ENCODE peak calls at places on chromosomes 2 and 18, in six cellular contexts. One of them, this sample, is unnamed.

GRCh38 chr2:121689356-121689755 is 40.1 kb upstream of the CLASP1 start:
- DNase-seq in activated T-cell treated with anti-CD3 and anti-CD28 coated beads, Interleukin-2, amount 50 U/mL, for 48 hours: no peak
- DNase-seq in stimulated activated CD8-positive, alpha-beta memory T cell treated with anti-CD3 and anti-CD28 coated beads, Interleukin-7, amount 100 ng/mL, for 1 hour: no peak
- DNase-seq in NCI-H1105: no peak
- DNase-seq in activated naive CD4-positive, alpha-beta T cell treated with anti-CD3 and anti-CD28 coated beads, Interleukin-2, amount 10 ng/mL, durations not matched to agents 7 days and 5 days: no peak
- DNase-seq in prostate gland: peak
- DNase-seq in this sample: no peak

GRCh38 chr18:34399892-34400291 is 175.2 kb upstream of the NOL4 start:
- DNase-seq in activated T-cell treated with anti-CD3 and anti-CD28 coated beads, Interleukin-2, amount 50 U/mL, for 48 hours: no peak
- DNase-seq in stimulated activated CD8-positive, alpha-beta memory T cell treated with anti-CD3 and anti-CD28 coated beads, Interleukin-7, amount 100 ng/mL, for 1 hour: no peak
- DNase-seq in NCI-H1105: no peak
- DNase-seq in activated naive CD4-positive, alpha-beta T cell treated with anti-CD3 and anti-CD28 coated beads, Interleukin-2, amount 10 ng/mL, durations not matched to agents 7 days and 5 days: no peak
- DNase-seq in prostate gland: no peak
- DNase-seq in this sample: no peak

GRCh38 chr2:64359892-64360657 is 93.9 kb upstream of the LGALSL start:
- DNase-seq in activated T-cell treated with anti-CD3 and anti-CD28 coated beads, Interleukin-2, amount 50 U/mL, for 48 hours: peak
- DNase-seq in stimulated activated CD8-positive, alpha-beta memory T cell treated with anti-CD3 and anti-CD28 coated beads, Interleukin-7, amount 100 ng/mL, for 1 hour: no peak
- DNase-seq in NCI-H1105: no peak
- DNase-seq in activated naive CD4-positive, alpha-beta T cell treated with anti-CD3 and anti-CD28 coated beads, Interleukin-2, amount 10 ng/mL, durations not matched to agents 7 days and 5 days: peak
- DNase-seq in prostate gland: peak
- DNase-seq in this sample: no peak

GRCh38 chr2:208103616-208104015 is 20.7 kb downstream of the CRYGD start:
- DNase-seq in activated T-cell treated with anti-CD3 and anti-CD28 coated beads, Interleukin-2, amount 50 U/mL, for 48 hours: no peak
- DNase-seq in stimulated activated CD8-positive, alpha-beta memory T cell treated with anti-CD3 and anti-CD28 coated beads, Interleukin-7, amount 100 ng/mL, for 1 hour: no peak
- DNase-seq in NCI-H1105: no peak
- DNase-seq in activated naive CD4-positive, alpha-beta T cell treated with anti-CD3 and anti-CD28 coated beads, Interleukin-2, amount 10 ng/mL, durations not matched to agents 7 days and 5 days: no peak
- DNase-seq in prostate gland: no peak
- DNase-seq in this sample: no peak

GRCh38 chr18:48342588-48342987 is 66.6 kb downstream of the ZBTB7C start:
- DNase-seq in activated T-cell treated with anti-CD3 and anti-CD28 coated beads, Interleukin-2, amount 50 U/mL, for 48 hours: no peak
- DNase-seq in stimulated activated CD8-positive, alpha-beta memory T cell treated with anti-CD3 and anti-CD28 coated beads, Interleukin-7, amount 100 ng/mL, for 1 hour: no peak
- DNase-seq in NCI-H1105: peak
- DNase-seq in activated naive CD4-positive, alpha-beta T cell treated with anti-CD3 and anti-CD28 coated beads, Interleukin-2, amount 10 ng/mL, durations not matched to agents 7 days and 5 days: no peak
- DNase-seq in prostate gland: no peak
- DNase-seq in this sample: peak

GRCh38 chr18:44742741-44743311 is 62.1 kb downstream of the SETBP1 start:
- DNase-seq in activated T-cell treated with anti-CD3 and anti-CD28 coated beads, Interleukin-2, amount 50 U/mL, for 48 hours: no peak
- DNase-seq in stimulated activated CD8-positive, alpha-beta memory T cell treated with anti-CD3 and anti-CD28 coated beads, Interleukin-7, amount 100 ng/mL, for 1 hour: no peak
- DNase-seq in NCI-H1105: peak
- DNase-seq in activated naive CD4-positive, alpha-beta T cell treated with anti-CD3 and anti-CD28 coated beads, Interleukin-2, amount 10 ng/mL, durations not matched to agents 7 days and 5 days: no peak
- DNase-seq in prostate gland: no peak
- DNase-seq in this sample: peak

GRCh38 chr2:226828164-226828563 is 7.7 kb upstream of the RHBDD1 start:
- DNase-seq in activated T-cell treated with anti-CD3 and anti-CD28 coated beads, Interleukin-2, amount 50 U/mL, for 48 hours: no peak
- DNase-seq in stimulated activated CD8-positive, alpha-beta memory T cell treated with anti-CD3 and anti-CD28 coated beads, Interleukin-7, amount 100 ng/mL, for 1 hour: no peak
- DNase-seq in NCI-H1105: no peak
- DNase-seq in activated naive CD4-positive, alpha-beta T cell treated with anti-CD3 and anti-CD28 coated beads, Interleukin-2, amount 10 ng/mL, durations not matched to agents 7 days and 5 days: no peak
- DNase-seq in prostate gland: no peak
- DNase-seq in this sample: no peak

GRCh38 chr2:211408485-211408884 is 852.1 kb downstream of the CPS1 start:
- DNase-seq in activated T-cell treated with anti-CD3 and anti-CD28 coated beads, Interleukin-2, amount 50 U/mL, for 48 hours: no peak
- DNase-seq in stimulated activated CD8-positive, alpha-beta memory T cell treated with anti-CD3 and anti-CD28 coated beads, Interleukin-7, amount 100 ng/mL, for 1 hour: no peak
- DNase-seq in NCI-H1105: no peak
- DNase-seq in activated naive CD4-positive, alpha-beta T cell treated with anti-CD3 and anti-CD28 coated beads, Interleukin-2, amount 10 ng/mL, durations not matched to agents 7 days and 5 days: no peak
- DNase-seq in prostate gland: peak
- DNase-seq in this sample: no peak

GRCh38 chr18:40355701-40356100 is 1599.3 kb upstream of the PIK3C3 start:
- DNase-seq in activated T-cell treated with anti-CD3 and anti-CD28 coated beads, Interleukin-2, amount 50 U/mL, for 48 hours: no peak
- DNase-seq in stimulated activated CD8-positive, alpha-beta memory T cell treated with anti-CD3 and anti-CD28 coated beads, Interleukin-7, amount 100 ng/mL, for 1 hour: no peak
- DNase-seq in NCI-H1105: no peak
- DNase-seq in activated naive CD4-positive, alpha-beta T cell treated with anti-CD3 and anti-CD28 coated beads, Interleukin-2, amount 10 ng/mL, durations not matched to agents 7 days and 5 days: no peak
- DNase-seq in prostate gland: no peak
- DNase-seq in this sample: no peak

GRCh38 chr2:30447149-30448045 is at the start of gene LCLAT1:
- DNase-seq in activated T-cell treated with anti-CD3 and anti-CD28 coated beads, Interleukin-2, amount 50 U/mL, for 48 hours: peak
- DNase-seq in stimulated activated CD8-positive, alpha-beta memory T cell treated with anti-CD3 and anti-CD28 coated beads, Interleukin-7, amount 100 ng/mL, for 1 hour: peak
- DNase-seq in NCI-H1105: peak
- DNase-seq in activated naive CD4-positive, alpha-beta T cell treated with anti-CD3 and anti-CD28 coated beads, Interleukin-2, amount 10 ng/mL, durations not matched to agents 7 days and 5 days: peak
- DNase-seq in prostate gland: peak
- DNase-seq in this sample: peak

GRCh38 chr2:131023758-131024157 is 69.5 kb downstream of the FAM168B start:
- DNase-seq in activated T-cell treated with anti-CD3 and anti-CD28 coated beads, Interleukin-2, amount 50 U/mL, for 48 hours: no peak
- DNase-seq in stimulated activated CD8-positive, alpha-beta memory T cell treated with anti-CD3 and anti-CD28 coated beads, Interleukin-7, amount 100 ng/mL, for 1 hour: no peak
- DNase-seq in NCI-H1105: no peak
- DNase-seq in activated naive CD4-positive, alpha-beta T cell treated with anti-CD3 and anti-CD28 coated beads, Interleukin-2, amount 10 ng/mL, durations not matched to agents 7 days and 5 days: no peak
- DNase-seq in prostate gland: no peak
- DNase-seq in this sample: no peak

GRCh38 chr18:36465276-36465675 is 167.8 kb downstream of the FHOD3 start:
- DNase-seq in activated T-cell treated with anti-CD3 and anti-CD28 coated beads, Interleukin-2, amount 50 U/mL, for 48 hours: no peak
- DNase-seq in stimulated activated CD8-positive, alpha-beta memory T cell treated with anti-CD3 and anti-CD28 coated beads, Interleukin-7, amount 100 ng/mL, for 1 hour: no peak
- DNase-seq in NCI-H1105: no peak
- DNase-seq in activated naive CD4-positive, alpha-beta T cell treated with anti-CD3 and anti-CD28 coated beads, Interleukin-2, amount 10 ng/mL, durations not matched to agents 7 days and 5 days: no peak
- DNase-seq in prostate gland: no peak
- DNase-seq in this sample: no peak

GRCh38 chr18:54769526-54770464 is 58.5 kb upstream of the RAB27B start:
- DNase-seq in activated T-cell treated with anti-CD3 and anti-CD28 coated beads, Interleukin-2, amount 50 U/mL, for 48 hours: no peak
- DNase-seq in stimulated activated CD8-positive, alpha-beta memory T cell treated with anti-CD3 and anti-CD28 coated beads, Interleukin-7, amount 100 ng/mL, for 1 hour: no peak
- DNase-seq in NCI-H1105: no peak
- DNase-seq in activated naive CD4-positive, alpha-beta T cell treated with anti-CD3 and anti-CD28 coated beads, Interleukin-2, amount 10 ng/mL, durations not matched to agents 7 days and 5 days: no peak
- DNase-seq in prostate gland: no peak
- DNase-seq in this sample: no peak

GRCh38 chr18:79476031-79476917 is 80.5 kb downstream of the NFATC1 start:
- DNase-seq in activated T-cell treated with anti-CD3 and anti-CD28 coated beads, Interleukin-2, amount 50 U/mL, for 48 hours: no peak
- DNase-seq in stimulated activated CD8-positive, alpha-beta memory T cell treated with anti-CD3 and anti-CD28 coated beads, Interleukin-7, amount 100 ng/mL, for 1 hour: no peak
- DNase-seq in NCI-H1105: no peak
- DNase-seq in activated naive CD4-positive, alpha-beta T cell treated with anti-CD3 and anti-CD28 coated beads, Interleukin-2, amount 10 ng/mL, durations not matched to agents 7 days and 5 days: no peak
- DNase-seq in prostate gland: no peak
- DNase-seq in this sample: no peak

GRCh38 chr2:40244251-40245010 is 207.5 kb downstream of the SLC8A1 start:
- DNase-seq in activated T-cell treated with anti-CD3 and anti-CD28 coated beads, Interleukin-2, amount 50 U/mL, for 48 hours: peak
- DNase-seq in stimulated activated CD8-positive, alpha-beta memory T cell treated with anti-CD3 and anti-CD28 coated beads, Interleukin-7, amount 100 ng/mL, for 1 hour: no peak
- DNase-seq in NCI-H1105: no peak
- DNase-seq in activated naive CD4-positive, alpha-beta T cell treated with anti-CD3 and anti-CD28 coated beads, Interleukin-2, amount 10 ng/mL, durations not matched to agents 7 days and 5 days: no peak
- DNase-seq in prostate gland: peak
- DNase-seq in this sample: peak

GRCh38 chr2:12262681-12263436 is 453.9 kb upstream of the TRIB2 start:
- DNase-seq in activated T-cell treated with anti-CD3 and anti-CD28 coated beads, Interleukin-2, amount 50 U/mL, for 48 hours: no peak
- DNase-seq in stimulated activated CD8-positive, alpha-beta memory T cell treated with anti-CD3 and anti-CD28 coated beads, Interleukin-7, amount 100 ng/mL, for 1 hour: no peak
- DNase-seq in NCI-H1105: no peak
- DNase-seq in activated naive CD4-positive, alpha-beta T cell treated with anti-CD3 and anti-CD28 coated beads, Interleukin-2, amount 10 ng/mL, durations not matched to agents 7 days and 5 days: no peak
- DNase-seq in prostate gland: no peak
- DNase-seq in this sample: no peak

GRCh38 chr18:57708288-57708687 is 86.7 kb upstream of the NARS1 start:
- DNase-seq in activated T-cell treated with anti-CD3 and anti-CD28 coated beads, Interleukin-2, amount 50 U/mL, for 48 hours: no peak
- DNase-seq in stimulated activated CD8-positive, alpha-beta memory T cell treated with anti-CD3 and anti-CD28 coated beads, Interleukin-7, amount 100 ng/mL, for 1 hour: no peak
- DNase-seq in NCI-H1105: no peak
- DNase-seq in activated naive CD4-positive, alpha-beta T cell treated with anti-CD3 and anti-CD28 coated beads, Interleukin-2, amount 10 ng/mL, durations not matched to agents 7 days and 5 days: no peak
- DNase-seq in prostate gland: no peak
- DNase-seq in this sample: no peak

This sample was measured in NCI-H2107.